ENCODE peak calls at places on chromosomes 5 and 9, in four cellular contexts. One of them, this sample, is unnamed.

GRCh38 chr5:74206571-74207550 is 433.7 kb downstream of the ENC1 start:
- DNase-seq in sigmoid colon: peak
- DNase-seq in vagina: no peak
- DNase-seq in tibial nerve: peak
- DNase-seq in this sample: no peak

GRCh38 chr5:93583525-93583798 is 440 bp downstream of the NR2F1 start:
- DNase-seq in sigmoid colon: no peak
- DNase-seq in vagina: no peak
- DNase-seq in tibial nerve: no peak
- DNase-seq in this sample: no peak

GRCh38 chr9:130336027-130336595 is 70.6 kb downstream of the HMCN2 start:
- DNase-seq in sigmoid colon: no peak
- DNase-seq in vagina: no peak
- DNase-seq in tibial nerve: no peak
- DNase-seq in this sample: no peak

GRCh38 chr5:171606414-171607024 is 179.1 kb upstream of the SMIM23 start:
- DNase-seq in sigmoid colon: no peak
- DNase-seq in vagina: no peak
- DNase-seq in tibial nerve: no peak
- DNase-seq in this sample: no peak

GRCh38 chr5:98755406-98755805 is 18.1 kb upstream of the RGMB start:
- DNase-seq in sigmoid colon: no peak
- DNase-seq in vagina: no peak
- DNase-seq in tibial nerve: no peak
- DNase-seq in this sample: no peak

GRCh38 chr5:149265559-149265958 is 6.1 kb upstream of the AFAP1L1 start:
- DNase-seq in sigmoid colon: no peak
- DNase-seq in vagina: no peak
- DNase-seq in tibial nerve: no peak
- DNase-seq in this sample: no peak

GRCh38 chr5:54668096-54668495 is 150.5 kb downstream of the SNX18 start:
- DNase-seq in sigmoid colon: no peak
- DNase-seq in vagina: no peak
- DNase-seq in tibial nerve: no peak
- DNase-seq in this sample: no peak

GRCh38 chr9:1429328-1429727 is 379.2 kb downstream of the DMRT2 start:
- DNase-seq in sigmoid colon: no peak
- DNase-seq in vagina: no peak
- DNase-seq in tibial nerve: no peak
- DNase-seq in this sample: no peak

GRCh38 chr9:108780949-108781734 is 74.6 kb downstream of the ACTL7B start:
- DNase-seq in sigmoid colon: no peak
- DNase-seq in vagina: no peak
- DNase-seq in tibial nerve: no peak
- DNase-seq in this sample: no peak

GRCh38 chr5:72355706-72356299 is 35.6 kb downstream of the PTCD2 start:
- DNase-seq in sigmoid colon: no peak
- DNase-seq in vagina: no peak
- DNase-seq in tibial nerve: no peak
- DNase-seq in this sample: no peak

GRCh38 chr9:133938086-133938485 is 54.0 kb downstream of the VAV2 start:
- DNase-seq in sigmoid colon: no peak
- DNase-seq in vagina: no peak
- DNase-seq in tibial nerve: no peak
- DNase-seq in this sample: no peak

GRCh38 chr5:72587909-72588308 is 80.7 kb upstream of the ZNF366 start:
- DNase-seq in sigmoid colon: no peak
- DNase-seq in vagina: no peak
- DNase-seq in tibial nerve: no peak
- DNase-seq in this sample: no peak

GRCh38 chr9:121278535-121279169 is 10.7 kb downstream of the GSN start:
- DNase-seq in sigmoid colon: peak
- DNase-seq in vagina: no peak
- DNase-seq in tibial nerve: peak
- DNase-seq in this sample: peak

GRCh38 chr5:33761139-33761538 is 130.7 kb downstream of the ADAMTS12 start:
- DNase-seq in sigmoid colon: no peak
- DNase-seq in vagina: no peak
- DNase-seq in tibial nerve: no peak
- DNase-seq in this sample: no peak

GRCh38 chr9:91059713-91060112 is 258.1 kb downstream of the SYK start:
- DNase-seq in sigmoid colon: no peak
- DNase-seq in vagina: peak
- DNase-seq in tibial nerve: no peak
- DNase-seq in this sample: no peak

GRCh38 chr9:102113191-102113590 is 374.7 kb upstream of the GRIN3A start:
- DNase-seq in sigmoid colon: no peak
- DNase-seq in vagina: no peak
- DNase-seq in tibial nerve: no peak
- DNase-seq in this sample: no peak

GRCh38 chr5:139740993-139741672 is 54.5 kb upstream of the PSD2 start:
- DNase-seq in sigmoid colon: no peak
- DNase-seq in vagina: no peak
- DNase-seq in tibial nerve: no peak
- DNase-seq in this sample: no peak

GRCh38 chr5:66246621-66247020 is 102.5 kb downstream of the SREK1 start:
- DNase-seq in sigmoid colon: no peak
- DNase-seq in vagina: no peak
- DNase-seq in tibial nerve: no peak
- DNase-seq in this sample: no peak

GRCh38 chr9:87876708-87877107 is 6.0 kb upstream of the SPATA31E1 start:
- DNase-seq in sigmoid colon: no peak
- DNase-seq in vagina: no peak
- DNase-seq in tibial nerve: no peak
- DNase-seq in this sample: no peak

GRCh38 chr9:1235650-1236401 is 185.7 kb downstream of the DMRT2 start:
- DNase-seq in sigmoid colon: no peak
- DNase-seq in vagina: no peak
- DNase-seq in tibial nerve: no peak
- DNase-seq in this sample: no peak

GRCh38 chr5:112006721-112007120 is 249.7 kb upstream of the NREP start:
- DNase-seq in sigmoid colon: no peak
- DNase-seq in vagina: no peak
- DNase-seq in tibial nerve: no peak
- DNase-seq in this sample: no peak

GRCh38 chr5:88683506-88684135 is 199.4 kb downstream of the MEF2C start:
- DNase-seq in sigmoid colon: no peak
- DNase-seq in vagina: no peak
- DNase-seq in tibial nerve: no peak
- DNase-seq in this sample: no peak

GRCh38 chr5:36787365-36787764 is 89.2 kb upstream of the NIPBL start:
- DNase-seq in sigmoid colon: no peak
- DNase-seq in vagina: no peak
- DNase-seq in tibial nerve: no peak
- DNase-seq in this sample: no peak

GRCh38 chr5:8845316-8845715 is 700.6 kb downstream of the SEMA5A start:
- DNase-seq in sigmoid colon: no peak
- DNase-seq in vagina: no peak
- DNase-seq in tibial nerve: no peak
- DNase-seq in this sample: no peak

GRCh38 chr5:17276445-17276844 is 59.0 kb downstream of the BASP1 start:
- DNase-seq in sigmoid colon: no peak
- DNase-seq in vagina: no peak
- DNase-seq in tibial nerve: no peak
- DNase-seq in this sample: no peak

GRCh38 chr5:150266807-150267408 is 22.7 kb downstream of the CAMK2A start:
- DNase-seq in sigmoid colon: no peak
- DNase-seq in vagina: no peak
- DNase-seq in tibial nerve: no peak
- DNase-seq in this sample: no peak

GRCh38 chr5:173045481-173045880 is 10.7 kb upstream of the CREBRF start:
- DNase-seq in sigmoid colon: no peak
- DNase-seq in vagina: no peak
- DNase-seq in tibial nerve: no peak
- DNase-seq in this sample: no peak

GRCh38 chr9:127802576-127803443 is at the start of gene FPGS:
- DNase-seq in sigmoid colon: peak
- DNase-seq in vagina: no peak
- DNase-seq in tibial nerve: peak
- DNase-seq in this sample: peak
- TF ChIP-seq POLR2A in sigmoid colon: peak
- TF ChIP-seq POLR2A in vagina: no peak
- TF ChIP-seq POLR2A in tibial nerve: peak
- TF ChIP-seq POLR2A in this sample: peak

GRCh38 chr5:61800450-61800849 is 468.4 kb downstream of the ZSWIM6 start:
- DNase-seq in sigmoid colon: no peak
- DNase-seq in vagina: no peak
- DNase-seq in tibial nerve: no peak
- DNase-seq in this sample: no peak

GRCh38 chr5:61802456-61802855 is 470.4 kb downstream of the ZSWIM6 start:
- DNase-seq in sigmoid colon: no peak
- DNase-seq in vagina: no peak
- DNase-seq in tibial nerve: no peak
- DNase-seq in this sample: no peak

GRCh38 chr5:61805101-61805500 is 473.0 kb downstream of the ZSWIM6 start:
- DNase-seq in sigmoid colon: no peak
- DNase-seq in vagina: no peak
- DNase-seq in tibial nerve: no peak
- DNase-seq in this sample: no peak

GRCh38 chr5:61796773-61797172 is 464.7 kb downstream of the ZSWIM6 start:
- DNase-seq in sigmoid colon: no peak
- DNase-seq in vagina: no peak
- DNase-seq in tibial nerve: no peak
- DNase-seq in this sample: no peak

DNA sequence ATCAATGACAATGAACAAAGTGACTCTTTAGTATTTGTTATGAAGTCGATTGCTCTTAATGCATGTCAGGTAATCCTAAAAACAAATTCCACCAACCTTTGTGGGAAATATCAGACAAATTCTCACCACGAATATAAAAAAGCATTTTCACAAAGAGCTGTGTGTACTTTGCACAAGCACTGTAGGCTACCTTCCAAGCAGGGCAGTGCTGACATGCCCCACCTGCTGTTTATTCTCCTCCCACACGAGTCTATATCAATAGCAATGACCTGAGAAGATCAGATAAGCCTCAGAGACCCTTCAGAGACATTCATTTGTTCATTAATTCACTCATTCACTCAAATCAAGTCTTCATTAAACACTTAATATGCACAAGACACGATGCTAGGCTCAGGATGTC is 469.1 kb downstream of the ZSWIM6 start:
- DNase-seq in sigmoid colon: no peak
- DNase-seq in vagina: no peak
- DNase-seq in tibial nerve: no peak
- DNase-seq in this sample: no peak
- TF ChIP-seq POLR2A in sigmoid colon: no peak
- TF ChIP-seq POLR2A in vagina: no peak
- TF ChIP-seq POLR2A in tibial nerve: no peak
- TF ChIP-seq POLR2A in this sample: no peak

GRCh38 chr9:136850866-136851775 is 1.0 kb upstream of the MAMDC4 start:
- DNase-seq in sigmoid colon: no peak
- DNase-seq in vagina: no peak
- DNase-seq in tibial nerve: no peak
- DNase-seq in this sample: no peak
- TF ChIP-seq POLR2A in sigmoid colon: no peak
- TF ChIP-seq POLR2A in vagina: no peak
- TF ChIP-seq POLR2A in tibial nerve: no peak
- TF ChIP-seq POLR2A in this sample: no peak

DNA sequence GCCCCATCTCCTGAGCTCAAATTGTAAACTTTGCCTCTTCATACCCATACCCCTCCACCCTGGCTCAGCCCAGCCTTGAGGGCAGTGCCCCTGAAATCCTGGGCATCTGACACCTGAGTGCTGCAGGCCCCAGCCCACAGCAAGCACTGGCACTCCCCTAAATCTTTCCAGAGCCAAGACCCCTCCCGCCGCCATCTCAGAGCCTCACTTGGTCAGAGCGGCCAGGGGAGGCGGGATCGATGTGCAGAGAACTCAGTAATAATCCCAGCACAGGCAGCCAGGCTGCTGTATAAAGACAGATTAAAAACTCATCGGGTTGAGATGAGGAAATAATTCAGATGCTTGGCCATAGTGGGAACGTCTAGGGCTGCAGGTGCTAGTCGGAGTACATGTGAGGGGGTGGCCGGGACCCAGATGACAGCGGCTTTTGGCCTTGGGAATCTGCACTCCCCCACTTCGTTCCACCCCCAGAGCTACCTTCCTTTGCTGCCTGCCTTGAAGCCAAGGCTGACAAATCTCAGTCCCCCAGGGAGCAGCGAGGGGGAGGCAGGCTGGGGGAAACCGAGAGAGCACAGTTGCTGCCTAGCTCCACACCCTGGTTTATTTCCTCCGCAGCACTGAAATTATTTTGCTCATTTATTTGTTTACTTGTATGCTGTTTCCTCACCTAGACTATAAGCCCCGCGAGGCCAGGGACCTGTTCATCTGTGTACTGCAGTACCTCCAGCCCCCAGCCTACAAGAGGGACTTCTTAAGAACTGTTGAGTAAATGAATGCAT is 19.5 kb upstream of the ARAP3 start:
- DNase-seq in sigmoid colon: no peak
- DNase-seq in vagina: no peak
- DNase-seq in tibial nerve: no peak
- DNase-seq in this sample: no peak
- TF ChIP-seq POLR2A in sigmoid colon: no peak
- TF ChIP-seq POLR2A in vagina: no peak
- TF ChIP-seq POLR2A in tibial nerve: no peak
- TF ChIP-seq POLR2A in this sample: no peak

GRCh38 chr5:136620016-136620419 is 254.7 kb upstream of the TRPC7 start:
- DNase-seq in sigmoid colon: no peak
- DNase-seq in vagina: no peak
- DNase-seq in tibial nerve: no peak
- DNase-seq in this sample: no peak
- TF ChIP-seq POLR2A in sigmoid colon: no peak
- TF ChIP-seq POLR2A in vagina: no peak
- TF ChIP-seq POLR2A in tibial nerve: no peak
- TF ChIP-seq POLR2A in this sample: no peak

DNA sequence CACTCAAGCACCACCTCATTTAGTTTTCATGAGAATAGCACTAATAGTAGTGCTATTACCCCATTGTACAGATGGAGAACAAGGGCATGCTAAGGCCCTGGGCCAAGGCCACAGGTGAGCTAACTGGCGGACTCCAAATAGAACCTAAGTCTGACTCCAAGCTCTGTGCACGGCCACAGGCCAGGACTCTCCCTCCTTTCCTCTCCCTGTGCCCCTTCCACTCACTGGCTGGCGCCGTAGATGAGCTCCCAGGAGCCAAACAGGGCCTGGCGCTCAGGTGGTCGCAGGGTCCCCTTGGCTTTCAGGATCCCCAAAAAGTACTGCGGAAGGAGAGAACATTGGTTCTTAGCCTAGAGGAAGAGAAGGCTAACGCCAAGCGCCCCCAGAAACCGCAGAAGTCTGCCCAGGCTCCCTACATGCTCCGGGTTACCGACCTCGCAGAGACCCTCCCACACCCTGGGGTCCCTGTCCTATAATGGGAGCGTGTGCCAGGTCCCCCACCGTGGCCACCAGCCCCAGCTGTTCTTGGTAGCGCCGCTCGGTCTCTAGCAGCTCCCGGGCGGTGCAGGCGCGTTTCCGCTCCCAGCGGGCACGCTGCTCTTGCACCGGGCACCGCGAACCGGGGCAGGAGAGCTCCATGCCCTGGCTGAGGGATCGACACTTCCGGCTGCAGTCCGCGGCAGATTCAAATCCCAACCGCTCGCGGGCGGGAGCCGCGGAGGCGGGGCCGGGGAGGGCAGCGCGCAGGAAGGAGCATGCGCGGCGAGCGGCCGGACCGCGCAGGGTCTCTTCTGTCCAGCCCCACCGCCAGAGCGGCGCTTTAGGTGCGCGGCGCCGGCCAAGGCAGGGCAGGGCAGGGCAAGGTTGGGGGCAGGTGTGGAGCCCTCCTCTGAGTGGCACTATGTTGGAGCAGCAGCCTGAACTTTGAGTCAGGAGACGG is at the start of gene ARHGEF39:
- DNase-seq in sigmoid colon: peak
- DNase-seq in vagina: no peak
- DNase-seq in tibial nerve: peak
- DNase-seq in this sample: peak
- TF ChIP-seq POLR2A in sigmoid colon: peak
- TF ChIP-seq POLR2A in vagina: no peak
- TF ChIP-seq POLR2A in tibial nerve: peak
- TF ChIP-seq POLR2A in this sample: no peak